ENCODE peak calls at places on chromosomes 7 and 10, in eight cellular contexts. L, J, H, X, N, Q, F and C are unnamed samples.

GRCh38 chr7:29989257-29989995 is at the start of gene SCRN1:
- DNase-seq in X (peak; percentile 81), Q (no peak), N (peak; percentile 58), H (peak; percentile 72), F (no peak), J (peak; percentile 57), L (no peak), C (no peak)

GRCh38 chr7:156639426-156640256 is 933 bp upstream of the RNF32 start:
- DNase-seq in X (no peak), N (peak; percentile 59), H (no peak), L (no peak), F (no peak), Q (peak; percentile 31), J (no peak), C (no peak)

GRCh38 chr10:113028393-113029054 is 78.5 kb downstream of the TCF7L2 start:
- DNase-seq in Q (no peak), L (no peak), J (no peak), N (no peak), X (no peak), F (no peak), H (no peak), C (no peak)

GRCh38 chr10:131056091-131056490 is 255.4 kb downstream of the TCERG1L start:
- DNase-seq in X (no peak), J (no peak), Q (no peak), N (no peak), F (no peak), H (no peak), L (no peak), C (no peak)

GRCh38 chr10:29617880-29618340 is 16.9 kb downstream of the SVIL start:
- DNase-seq in H (peak; percentile 18), Q (no peak), L (no peak), X (no peak), F (no peak), N (no peak), J (no peak), C (no peak)

GRCh38 chr7:36639826-36640225 is 84.5 kb downstream of the AOAH start:
- DNase-seq in X (no peak), N (no peak), H (no peak), F (no peak), J (no peak), L (no peak), Q (no peak), C (no peak)

GRCh38 chr7:14888904-14889482 is 13.6 kb downstream of the DGKB start:
- DNase-seq in F (peak; percentile 1), L (no peak), Q (no peak), N (no peak), J (no peak), H (no peak), X (no peak), C (no peak)

GRCh38 chr10:29150010-29150409 is 138.9 kb upstream of the LYZL1 start:
- DNase-seq in L (no peak), F (no peak), J (no peak), Q (no peak), H (peak; percentile 22), X (no peak), N (no peak), C (no peak)

GRCh38 chr10:11473128-11473760 is 138.2 kb downstream of the USP6NL start:
- DNase-seq in J (no peak), Q (no peak), L (no peak), F (no peak), N (no peak), X (no peak), H (no peak), C (no peak)

GRCh38 chr10:127547997-127548396 is 1.1 kb upstream of the NPS start:
- DNase-seq in J (no peak), H (no peak), F (no peak), N (no peak), X (no peak), Q (no peak), L (no peak), C (no peak)

GRCh38 chr7:137475966-137476365 is 132.4 kb upstream of the PTN start:
- DNase-seq in N (no peak), J (no peak), F (no peak), X (no peak), H (no peak), L (no peak), Q (no peak), C (no peak)

GRCh38 chr7:139181404-139181803 is 49.6 kb upstream of the UBN2 start:
- DNase-seq in J (no peak), N (no peak), L (no peak), X (no peak), Q (no peak), F (peak; percentile 27), H (no peak), C (no peak)

GRCh38 chr7:66522518-66522917 is 106.2 kb upstream of the KCTD7 start:
- DNase-seq in F (no peak), L (no peak), X (peak; percentile 57), Q (no peak), J (no peak), H (no peak), N (no peak), C (no peak)

GRCh38 chr7:158821173-158822021 is 7.9 kb downstream of the ESYT2 start:
- DNase-seq in F (peak; percentile 57), J (peak; percentile 67), N (no peak), Q (no peak), H (no peak), L (no peak), X (no peak), C (no peak)

GRCh38 chr10:62014510-62014909 is 113.0 kb downstream of the ARID5B start:
- DNase-seq in F (no peak), J (no peak), N (no peak), X (no peak), Q (no peak), H (no peak), L (no peak), C (no peak)

GRCh38 chr7:14900051-14900450 is 2.5 kb downstream of the DGKB start:
- DNase-seq in L (no peak), H (no peak), Q (no peak), N (no peak), F (no peak), J (no peak), X (no peak), C (no peak)

GRCh38 chr10:12849351-12850181 is 151.9 kb downstream of the CCDC3 start:
- DNase-seq in J (no peak), F (no peak), Q (no peak), L (no peak), X (no peak), N (no peak), H (peak; percentile 18), C (no peak)

GRCh38 chr7:137890449-137890916 is 43.7 kb upstream of the DGKI start:
- DNase-seq in L (no peak), N (peak; percentile 76), Q (no peak), J (no peak), H (no peak), X (no peak), F (no peak), C (no peak)

GRCh38 chr10:130226012-130226411 is 89.8 kb downstream of the GLRX3 start:
- DNase-seq in Q (no peak), X (no peak), L (no peak), F (no peak), H (no peak), N (no peak), J (no peak), C (no peak)

GRCh38 chr10:133475821-133476640 is 22.3 kb downstream of the SCART1 start:
- DNase-seq in Q (no peak), X (peak; percentile 13), J (no peak), L (no peak), F (no peak), N (no peak), H (no peak), C (no peak)

GRCh38 chr10:91163269-91163708 is 57.2 kb upstream of the PCGF5 start:
- DNase-seq in N (peak; percentile 79), H (peak; percentile 69), F (peak; percentile 40), X (peak; percentile 81), L (no peak), Q (no peak), J (peak; percentile 14), C (no peak)

GRCh38 chr7:18290865-18291264 is 204.7 kb upstream of the HDAC9 start:
- DNase-seq in Q (no peak), F (no peak), L (no peak), J (no peak), H (no peak), N (no peak), X (no peak), C (no peak)

GRCh38 chr7:29488977-29489376 is 74.7 kb upstream of the PRR15 start:
- DNase-seq in X (no peak), N (no peak), Q (no peak), H (no peak), F (peak; percentile 90), L (peak; percentile 80), J (no peak), C (no peak)

GRCh38 chr7:83648464-83649241 is at the start of gene SEMA3E:
- DNase-seq in H (peak; percentile 24), J (peak; percentile 25), L (no peak), X (no peak), Q (no peak), F (peak; percentile 1), N (no peak), C (no peak)
- TF ChIP-seq CTCF in H (no peak), J (no peak), L (no peak), X (no peak), Q (no peak), F (no peak), N (no peak), C (no peak)

DNA sequence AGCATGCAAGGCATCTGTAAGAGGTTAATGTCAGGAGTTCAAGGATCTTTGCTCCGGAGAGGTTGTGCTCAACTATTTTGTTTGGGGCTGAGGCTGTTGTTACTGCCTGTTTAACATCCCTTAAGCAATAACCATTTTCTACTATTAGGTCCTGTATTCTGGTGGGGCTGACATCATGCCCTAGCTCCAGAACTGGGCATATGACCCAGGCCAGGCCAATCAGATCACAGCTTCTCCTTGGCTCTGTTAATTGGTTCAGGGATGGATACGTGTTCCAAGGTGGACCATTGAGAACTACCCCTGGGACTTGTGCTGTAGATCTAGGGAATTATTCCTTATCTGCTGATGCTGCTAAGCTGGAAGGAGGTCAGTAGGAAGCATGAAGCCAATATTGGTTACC is 67.0 kb downstream of the SYPL1 start:
- DNase-seq in F (no peak), Q (no peak), X (no peak), J (no peak), N (no peak), L (no peak), H (no peak), C (no peak)
- TF ChIP-seq CTCF in F (no peak), Q (no peak), X (no peak), J (no peak), N (no peak), L (no peak), H (no peak), C (no peak)

GRCh38 chr7:32905175-32905662 is 13.7 kb upstream of the KBTBD2 start:
- DNase-seq in Q (peak; percentile 55), H (no peak), X (no peak), F (peak; percentile 93), L (no peak), J (no peak), N (no peak), C (no peak)
- TF ChIP-seq CTCF in Q (no peak), H (no peak), X (no peak), F (peak; percentile 12), L (peak; percentile 1), J (no peak), N (no peak), C (peak; percentile 10)

DNA sequence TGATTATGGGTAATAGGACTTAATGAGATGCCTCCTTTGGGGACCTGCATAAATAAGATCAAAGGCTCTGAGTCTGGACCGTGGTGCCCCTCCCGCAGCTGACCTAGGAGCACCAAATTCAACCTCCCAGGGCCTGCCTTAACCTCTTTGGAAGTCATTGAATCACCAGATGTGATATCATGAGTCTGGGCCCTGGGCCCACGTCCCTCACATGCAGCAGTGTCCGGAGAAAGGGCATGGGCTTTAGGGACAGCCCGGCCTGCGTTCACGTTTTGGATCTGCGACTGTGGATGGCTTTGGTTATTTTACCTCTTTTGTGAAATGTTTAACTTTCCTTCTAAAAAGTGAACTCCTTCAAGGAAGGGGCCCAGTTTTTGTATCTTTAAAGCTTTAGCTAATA is 220.0 kb upstream of the KLF6 start:
- DNase-seq in Q (no peak), L (no peak), J (no peak), X (no peak), F (no peak), N (no peak), H (no peak), C (no peak)
- TF ChIP-seq CTCF in Q (no peak), L (no peak), J (no peak), X (no peak), F (no peak), N (no peak), H (no peak), C (no peak)